ENCODE peak calls at places on chromosomes 4 and X, in nine cellular contexts. One of them, this sample, is unnamed.

GRCh38 chr4:112031712-112032328 is 113.4 kb upstream of the FAM241A start:
- DNase-seq in hepatocyte: peak; percentile 80
- DNase-seq in psoas muscle: no peak
- DNase-seq in stomach: no peak
- DNase-seq in uterus: peak; percentile 23
- DNase-seq in Panc1: peak; percentile 22
- DNase-seq in lung: no peak
- DNase-seq in fibroblast of pulmonary artery: peak; percentile 75
- DNase-seq in suprapubic skin: no peak
- DNase-seq in this sample: peak; percentile 7

GRCh38 chr4:13530823-13531608 is 13.3 kb downstream of the NKX3-2 start:
- DNase-seq in uterus: no peak
- DNase-seq in Panc1: no peak
- DNase-seq in suprapubic skin: no peak
- DNase-seq in fibroblast of pulmonary artery: no peak
- DNase-seq in lung: no peak
- DNase-seq in psoas muscle: no peak
- DNase-seq in stomach: no peak
- DNase-seq in hepatocyte: no peak
- DNase-seq in this sample: no peak

GRCh38 chr4:159398236-159398638 is 295.4 kb downstream of the RAPGEF2 start:
- DNase-seq in suprapubic skin: no peak
- DNase-seq in stomach: no peak
- DNase-seq in Panc1: no peak
- DNase-seq in psoas muscle: no peak
- DNase-seq in fibroblast of pulmonary artery: peak; percentile 53
- DNase-seq in uterus: no peak
- DNase-seq in hepatocyte: no peak
- DNase-seq in lung: no peak
- DNase-seq in this sample: no peak

GRCh38 chr4:120918788-120919187 is 3.7 kb downstream of the PRDM5 start:
- DNase-seq in stomach: no peak
- DNase-seq in suprapubic skin: no peak
- DNase-seq in uterus: no peak
- DNase-seq in Panc1: no peak
- DNase-seq in hepatocyte: no peak
- DNase-seq in psoas muscle: no peak
- DNase-seq in fibroblast of pulmonary artery: peak; percentile 8
- DNase-seq in lung: no peak
- DNase-seq in this sample: no peak

GRCh38 chr4:141705048-141705746 is 68.8 kb downstream of the IL15 start:
- DNase-seq in fibroblast of pulmonary artery: no peak
- DNase-seq in stomach: no peak
- DNase-seq in suprapubic skin: no peak
- DNase-seq in hepatocyte: no peak
- DNase-seq in lung: no peak
- DNase-seq in Panc1: no peak
- DNase-seq in uterus: no peak
- DNase-seq in psoas muscle: no peak
- DNase-seq in this sample: no peak

GRCh38 chrX:1592128-1592862 is 891 bp downstream of the AKAP17A start:
- DNase-seq in fibroblast of pulmonary artery: peak; percentile 39
- DNase-seq in uterus: no peak
- DNase-seq in Panc1: no peak
- DNase-seq in hepatocyte: peak; percentile 50
- DNase-seq in lung: no peak
- DNase-seq in stomach: peak; percentile 26
- DNase-seq in psoas muscle: no peak
- DNase-seq in suprapubic skin: peak; percentile 77
- DNase-seq in this sample: no peak

GRCh38 chr4:83704786-83705185 is 168.9 kb downstream of the GPAT3 start:
- DNase-seq in fibroblast of pulmonary artery: no peak
- DNase-seq in stomach: no peak
- DNase-seq in uterus: no peak
- DNase-seq in Panc1: no peak
- DNase-seq in psoas muscle: no peak
- DNase-seq in lung: no peak
- DNase-seq in suprapubic skin: no peak
- DNase-seq in hepatocyte: no peak
- DNase-seq in this sample: no peak

GRCh38 chrX:120549483-120550452 is 11.0 kb downstream of the CUL4B start:
- DNase-seq in Panc1: peak; percentile 87
- DNase-seq in hepatocyte: peak; percentile 53
- DNase-seq in stomach: no peak
- DNase-seq in lung: no peak
- DNase-seq in uterus: no peak
- DNase-seq in fibroblast of pulmonary artery: peak; percentile 90
- DNase-seq in suprapubic skin: no peak
- DNase-seq in psoas muscle: no peak
- DNase-seq in this sample: peak; percentile 60

GRCh38 chr4:184156169-184156568 is 61.5 kb downstream of the ENPP6 start:
- DNase-seq in Panc1: no peak
- DNase-seq in psoas muscle: no peak
- DNase-seq in uterus: no peak
- DNase-seq in hepatocyte: no peak
- DNase-seq in lung: no peak
- DNase-seq in fibroblast of pulmonary artery: no peak
- DNase-seq in stomach: no peak
- DNase-seq in suprapubic skin: no peak
- DNase-seq in this sample: no peak

GRCh38 chrX:75038925-75039324 is 113.7 kb upstream of the NEXMIF start:
- DNase-seq in Panc1: peak; percentile 13
- DNase-seq in lung: no peak
- DNase-seq in uterus: no peak
- DNase-seq in hepatocyte: no peak
- DNase-seq in stomach: no peak
- DNase-seq in fibroblast of pulmonary artery: peak; percentile 46
- DNase-seq in psoas muscle: no peak
- DNase-seq in suprapubic skin: no peak
- DNase-seq in this sample: no peak

GRCh38 chr4:77385124-77385969 is 220.3 kb upstream of the CXCL13 start:
- DNase-seq in stomach: peak; percentile 75
- DNase-seq in Panc1: peak; percentile 52
- DNase-seq in psoas muscle: peak; percentile 53
- DNase-seq in hepatocyte: peak; percentile 77
- DNase-seq in suprapubic skin: peak; percentile 68
- DNase-seq in uterus: peak; percentile 22
- DNase-seq in lung: peak; percentile 39
- DNase-seq in fibroblast of pulmonary artery: peak; percentile 82
- DNase-seq in this sample: no peak

GRCh38 chrX:44945736-44946135 is 72.7 kb downstream of the KDM6A start:
- DNase-seq in stomach: no peak
- DNase-seq in fibroblast of pulmonary artery: no peak
- DNase-seq in hepatocyte: no peak
- DNase-seq in Panc1: no peak
- DNase-seq in psoas muscle: no peak
- DNase-seq in lung: no peak
- DNase-seq in suprapubic skin: no peak
- DNase-seq in uterus: no peak
- DNase-seq in this sample: no peak

GRCh38 chrX:38220024-38220935 is at the start of gene SRPX:
- DNase-seq in lung: no peak
- DNase-seq in fibroblast of pulmonary artery: peak; percentile 72
- DNase-seq in psoas muscle: peak; percentile 57
- DNase-seq in uterus: peak; percentile 15
- DNase-seq in stomach: peak; percentile 29
- DNase-seq in suprapubic skin: peak; percentile 64
- DNase-seq in Panc1: no peak
- DNase-seq in hepatocyte: peak; percentile 47
- DNase-seq in this sample: no peak

GRCh38 chr4:33467291-33467690 is 2747.1 kb downstream of the PCDH7 start:
- DNase-seq in stomach: no peak
- DNase-seq in uterus: no peak
- DNase-seq in hepatocyte: no peak
- DNase-seq in fibroblast of pulmonary artery: no peak
- DNase-seq in lung: no peak
- DNase-seq in Panc1: no peak
- DNase-seq in psoas muscle: no peak
- DNase-seq in suprapubic skin: no peak
- DNase-seq in this sample: no peak

GRCh38 chr4:80202190-80202711 is 4.9 kb downstream of the PRDM8 start:
- DNase-seq in suprapubic skin: peak; percentile 90
- DNase-seq in uterus: peak; percentile 85
- DNase-seq in hepatocyte: peak; percentile 86
- DNase-seq in lung: peak; percentile 84
- DNase-seq in psoas muscle: peak; percentile 91
- DNase-seq in stomach: peak; percentile 87
- DNase-seq in Panc1: no peak
- DNase-seq in fibroblast of pulmonary artery: peak; percentile 73
- DNase-seq in this sample: no peak

GRCh38 chr4:80202784-80203553 is 5.7 kb downstream of the PRDM8 start:
- DNase-seq in Panc1: no peak
- DNase-seq in fibroblast of pulmonary artery: peak; percentile 33
- DNase-seq in suprapubic skin: peak; percentile 66
- DNase-seq in psoas muscle: no peak
- DNase-seq in hepatocyte: peak; percentile 38
- DNase-seq in uterus: no peak
- DNase-seq in lung: no peak
- DNase-seq in stomach: no peak
- DNase-seq in this sample: no peak

GRCh38 chr4:80199004-80199579 is 1.8 kb downstream of the PRDM8 start:
- DNase-seq in fibroblast of pulmonary artery: no peak
- DNase-seq in lung: no peak
- DNase-seq in stomach: no peak
- DNase-seq in Panc1: no peak
- DNase-seq in psoas muscle: no peak
- DNase-seq in hepatocyte: no peak
- DNase-seq in uterus: no peak
- DNase-seq in suprapubic skin: no peak
- DNase-seq in this sample: no peak

GRCh38 chr4:80199947-80200346 is 2.6 kb downstream of the PRDM8 start:
- DNase-seq in lung: no peak
- DNase-seq in uterus: no peak
- DNase-seq in psoas muscle: no peak
- DNase-seq in Panc1: no peak
- DNase-seq in fibroblast of pulmonary artery: no peak
- DNase-seq in suprapubic skin: no peak
- DNase-seq in stomach: no peak
- DNase-seq in hepatocyte: no peak
- DNase-seq in this sample: no peak

DNA sequence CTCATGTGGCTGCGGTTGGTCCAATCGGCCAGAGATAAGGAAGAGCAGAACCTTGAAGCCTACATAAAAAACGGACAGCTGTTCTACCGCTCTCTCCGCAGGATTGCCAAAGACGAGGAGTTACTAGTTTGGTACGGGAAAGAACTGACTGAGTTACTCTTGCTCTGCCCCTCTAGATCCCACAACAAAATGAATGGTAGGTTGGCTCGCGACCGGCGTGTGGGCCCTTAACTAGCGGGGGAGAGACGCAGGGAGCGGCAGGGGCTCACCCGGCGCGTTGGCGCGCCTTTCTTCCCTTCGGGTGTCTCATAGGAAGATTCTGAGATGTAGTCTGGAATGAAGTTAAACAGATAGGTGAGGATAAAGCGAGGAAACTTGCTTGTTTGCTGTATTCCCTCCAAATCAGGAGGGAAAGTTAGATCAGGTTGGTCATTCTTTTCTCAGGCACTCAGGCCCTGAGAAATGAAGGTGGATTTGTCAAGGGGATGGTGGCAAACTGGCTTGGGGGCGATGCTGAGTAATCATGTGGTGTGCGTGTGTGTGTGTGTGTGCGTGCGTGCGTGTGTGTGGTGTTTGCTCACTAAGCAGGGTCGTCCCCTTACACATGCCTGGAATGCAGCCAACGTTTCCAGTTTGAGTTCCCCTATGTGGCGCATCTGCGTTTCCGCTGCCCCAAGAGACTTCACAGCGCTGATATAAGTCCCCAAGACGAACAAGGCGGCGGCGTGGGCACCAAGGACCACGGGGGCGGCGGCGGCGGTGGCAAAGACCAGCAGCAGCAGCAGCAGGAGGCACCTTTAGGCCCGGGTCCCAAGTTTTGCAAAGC is 4.2 kb downstream of the PRDM8 start:
- DNase-seq in lung: no peak
- DNase-seq in stomach: no peak
- DNase-seq in fibroblast of pulmonary artery: peak; percentile 54
- DNase-seq in suprapubic skin: peak; percentile 74
- DNase-seq in uterus: peak; percentile 70
- DNase-seq in psoas muscle: no peak
- DNase-seq in Panc1: no peak
- DNase-seq in hepatocyte: peak; percentile 52
- DNase-seq in this sample: no peak
- H3K4me3 ChIP-seq in lung: no peak overlapping the region
- H3K4me3 ChIP-seq in stomach: peak overlapping the region; percentile 76
- H3K4me3 ChIP-seq in fibroblast of pulmonary artery: peak overlapping the region; percentile 59
- H3K4me3 ChIP-seq in suprapubic skin: peak overlapping the region; percentile 83
- H3K4me3 ChIP-seq in uterus: peak overlapping the region; percentile 61
- H3K4me3 ChIP-seq in psoas muscle: peak overlapping the region; percentile 66
- H3K4me3 ChIP-seq in Panc1: no peak overlapping the region
- H3K4me3 ChIP-seq in hepatocyte: no peak overlapping the region
- H3K4me3 ChIP-seq in this sample: peak overlapping the region; percentile 53

DNA sequence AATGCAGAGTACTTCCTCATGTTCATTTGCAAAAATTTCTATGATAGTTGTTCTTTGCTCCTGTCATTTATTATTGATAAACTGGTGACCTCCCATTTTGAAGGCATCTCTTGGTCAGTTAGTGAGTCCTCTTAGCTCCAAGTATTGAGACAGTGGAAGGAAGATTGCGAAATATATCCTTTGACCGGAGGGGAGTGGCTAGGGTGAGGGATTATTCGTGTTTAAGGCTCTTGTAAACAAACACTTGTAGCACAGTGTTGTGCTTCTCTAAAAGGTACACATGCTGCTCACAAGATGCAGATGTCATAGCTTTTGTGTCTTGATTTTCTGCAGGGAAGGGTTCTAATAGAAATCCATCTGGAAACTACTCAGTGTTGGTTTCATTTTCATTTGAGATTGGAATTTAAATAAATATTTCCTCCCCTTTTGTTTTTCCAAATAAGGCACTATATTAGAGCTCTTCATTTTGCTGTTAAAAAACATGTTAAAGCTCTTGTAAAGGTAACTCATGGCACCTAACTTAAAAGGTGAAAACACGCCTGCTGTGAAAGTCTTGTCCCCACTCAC is 21.8 kb downstream of the TXLNG start:
- DNase-seq in Panc1: no peak
- DNase-seq in suprapubic skin: no peak
- DNase-seq in stomach: no peak
- DNase-seq in uterus: peak; percentile 39
- DNase-seq in hepatocyte: peak; percentile 70
- DNase-seq in psoas muscle: no peak
- DNase-seq in lung: no peak
- DNase-seq in fibroblast of pulmonary artery: peak; percentile 78
- DNase-seq in this sample: no peak
- H3K4me3 ChIP-seq in Panc1: no peak overlapping the region
- H3K4me3 ChIP-seq in suprapubic skin: no peak overlapping the region
- H3K4me3 ChIP-seq in stomach: peak overlapping the region; percentile 22
- H3K4me3 ChIP-seq in uterus: no peak overlapping the region
- H3K4me3 ChIP-seq in hepatocyte: no peak overlapping the region
- H3K4me3 ChIP-seq in psoas muscle: peak overlapping the region; percentile 42
- H3K4me3 ChIP-seq in lung: no peak overlapping the region
- H3K4me3 ChIP-seq in fibroblast of pulmonary artery: peak overlapping the region; percentile 49
- H3K4me3 ChIP-seq in this sample: peak overlapping the region; percentile 40

GRCh38 chr4:153560918-153561317 is 94.8 kb downstream of the TMEM131L start:
- DNase-seq in hepatocyte: no peak
- DNase-seq in Panc1: no peak
- DNase-seq in stomach: no peak
- DNase-seq in fibroblast of pulmonary artery: no peak
- DNase-seq in psoas muscle: no peak
- DNase-seq in suprapubic skin: no peak
- DNase-seq in uterus: no peak
- DNase-seq in lung: no peak
- DNase-seq in this sample: no peak
- H3K4me3 ChIP-seq in hepatocyte: no peak overlapping the region
- H3K4me3 ChIP-seq in Panc1: no peak overlapping the region
- H3K4me3 ChIP-seq in stomach: no peak overlapping the region
- H3K4me3 ChIP-seq in fibroblast of pulmonary artery: no peak overlapping the region
- H3K4me3 ChIP-seq in psoas muscle: no peak overlapping the region
- H3K4me3 ChIP-seq in suprapubic skin: no peak overlapping the region
- H3K4me3 ChIP-seq in uterus: no peak overlapping the region
- H3K4me3 ChIP-seq in lung: no peak overlapping the region
- H3K4me3 ChIP-seq in this sample: no peak overlapping the region

GRCh38 chr4:95165926-95166524 is 382.7 kb downstream of the UNC5C start:
- DNase-seq in Panc1: peak; percentile 30
- DNase-seq in suprapubic skin: no peak
- DNase-seq in lung: peak; percentile 38
- DNase-seq in fibroblast of pulmonary artery: peak; percentile 83
- DNase-seq in uterus: peak; percentile 27
- DNase-seq in hepatocyte: peak; percentile 87
- DNase-seq in stomach: no peak
- DNase-seq in psoas muscle: no peak
- DNase-seq in this sample: peak; percentile 29
- H3K4me3 ChIP-seq in Panc1: no peak overlapping the region
- H3K4me3 ChIP-seq in suprapubic skin: no peak overlapping the region
- H3K4me3 ChIP-seq in lung: no peak overlapping the region
- H3K4me3 ChIP-seq in fibroblast of pulmonary artery: no peak overlapping the region
- H3K4me3 ChIP-seq in uterus: no peak overlapping the region
- H3K4me3 ChIP-seq in hepatocyte: no peak overlapping the region
- H3K4me3 ChIP-seq in stomach: no peak overlapping the region
- H3K4me3 ChIP-seq in psoas muscle: no peak overlapping the region
- H3K4me3 ChIP-seq in this sample: no peak overlapping the region